ENCODE peak calls at places on chromosomes 7 and 10, in six cellular contexts. One of them, this sample, is unnamed.

GRCh38 chr7:71206183-71206582 is 74.2 kb downstream of the GALNT17 start:
- DNase-seq in IMR-90: no peak
- DNase-seq in mesendoderm: no peak
- DNase-seq in neuronal stem cell: no peak
- DNase-seq in trophoblast cell: no peak
- DNase-seq in H1: no peak
- DNase-seq in this sample: no peak

GRCh38 chr7:107056728-107057473 is 12.4 kb downstream of the PRKAR2B start:
- DNase-seq in IMR-90: no peak
- DNase-seq in mesendoderm: no peak
- DNase-seq in neuronal stem cell: no peak
- DNase-seq in trophoblast cell: no peak
- DNase-seq in H1: no peak
- DNase-seq in this sample: no peak

GRCh38 chr7:132895231-132895630 is 186.7 kb downstream of the CHCHD3 start:
- DNase-seq in IMR-90: no peak
- DNase-seq in mesendoderm: no peak
- DNase-seq in neuronal stem cell: no peak
- DNase-seq in trophoblast cell: no peak
- DNase-seq in H1: no peak
- DNase-seq in this sample: no peak

GRCh38 chr7:133807610-133808543 is 319.3 kb upstream of the LRGUK start:
- DNase-seq in IMR-90: no peak
- DNase-seq in mesendoderm: no peak
- DNase-seq in neuronal stem cell: no peak
- DNase-seq in trophoblast cell: no peak
- DNase-seq in H1: no peak
- DNase-seq in this sample: no peak

GRCh38 chr7:43771128-43771527 is 12.6 kb downstream of the BLVRA start:
- DNase-seq in IMR-90: no peak
- DNase-seq in mesendoderm: no peak
- DNase-seq in neuronal stem cell: no peak
- DNase-seq in trophoblast cell: no peak
- DNase-seq in H1: no peak
- DNase-seq in this sample: no peak

GRCh38 chr7:55063036-55063435 is 44.2 kb downstream of the EGFR start:
- DNase-seq in IMR-90: no peak
- DNase-seq in mesendoderm: no peak
- DNase-seq in neuronal stem cell: no peak
- DNase-seq in trophoblast cell: no peak
- DNase-seq in H1: no peak
- DNase-seq in this sample: no peak

GRCh38 chr7:1662101-1662500 is 8.0 kb upstream of the ELFN1 start:
- DNase-seq in IMR-90: no peak
- DNase-seq in mesendoderm: no peak
- DNase-seq in neuronal stem cell: no peak
- DNase-seq in trophoblast cell: no peak
- DNase-seq in H1: no peak
- DNase-seq in this sample: no peak

GRCh38 chr10:119245272-119245671 is 37.9 kb downstream of the GRK5 start:
- DNase-seq in IMR-90: no peak
- DNase-seq in mesendoderm: no peak
- DNase-seq in neuronal stem cell: no peak
- DNase-seq in trophoblast cell: no peak
- DNase-seq in H1: no peak
- DNase-seq in this sample: no peak

GRCh38 chr10:113103131-113103830 is 153.2 kb downstream of the TCF7L2 start:
- DNase-seq in IMR-90: peak
- DNase-seq in mesendoderm: no peak
- DNase-seq in neuronal stem cell: no peak
- DNase-seq in trophoblast cell: no peak
- DNase-seq in H1: no peak
- DNase-seq in this sample: peak

GRCh38 chr10:23344251-23344841 is at the start of gene C10orf67:
- DNase-seq in IMR-90: peak
- DNase-seq in mesendoderm: peak
- DNase-seq in neuronal stem cell: peak
- DNase-seq in trophoblast cell: peak
- DNase-seq in H1: peak
- DNase-seq in this sample: peak

GRCh38 chr10:85655394-85655793 is 711.2 kb downstream of the GRID1 start:
- DNase-seq in IMR-90: no peak
- DNase-seq in mesendoderm: no peak
- DNase-seq in neuronal stem cell: no peak
- DNase-seq in trophoblast cell: no peak
- DNase-seq in H1: no peak
- DNase-seq in this sample: no peak

GRCh38 chr10:119595134-119595714 is 1.5 kb downstream of the TIAL1 start:
- DNase-seq in IMR-90: peak
- DNase-seq in mesendoderm: peak
- DNase-seq in neuronal stem cell: peak
- DNase-seq in trophoblast cell: no peak
- DNase-seq in H1: no peak
- DNase-seq in this sample: peak

GRCh38 chr7:76358478-76359110 is at the start of gene YWHAG:
- DNase-seq in IMR-90: peak
- DNase-seq in mesendoderm: peak
- DNase-seq in neuronal stem cell: peak
- DNase-seq in trophoblast cell: peak
- DNase-seq in H1: no peak
- DNase-seq in this sample: peak

GRCh38 chr10:62056219-62056618 is 154.7 kb downstream of the ARID5B start:
- DNase-seq in IMR-90: no peak
- DNase-seq in mesendoderm: no peak
- DNase-seq in neuronal stem cell: no peak
- DNase-seq in trophoblast cell: no peak
- DNase-seq in H1: no peak
- DNase-seq in this sample: peak

GRCh38 chr10:130567436-130567835 is 431.2 kb downstream of the GLRX3 start:
- DNase-seq in IMR-90: no peak
- DNase-seq in mesendoderm: no peak
- DNase-seq in neuronal stem cell: no peak
- DNase-seq in trophoblast cell: no peak
- DNase-seq in H1: no peak
- DNase-seq in this sample: no peak

GRCh38 chr10:102517553-102517952 is 13.8 kb downstream of the SUFU start:
- DNase-seq in IMR-90: peak
- DNase-seq in mesendoderm: no peak
- DNase-seq in neuronal stem cell: no peak
- DNase-seq in trophoblast cell: no peak
- DNase-seq in H1: no peak
- DNase-seq in this sample: peak

GRCh38 chr7:39465055-39465929 is 100.9 kb upstream of the YAE1 start:
- DNase-seq in IMR-90: peak
- DNase-seq in mesendoderm: peak
- DNase-seq in neuronal stem cell: peak
- DNase-seq in trophoblast cell: peak
- DNase-seq in H1: peak
- DNase-seq in this sample: peak

GRCh38 chr10:132095403-132096113 is 29.8 kb downstream of the JAKMIP3 start:
- DNase-seq in IMR-90: no peak
- DNase-seq in mesendoderm: no peak
- DNase-seq in neuronal stem cell: no peak
- DNase-seq in trophoblast cell: no peak
- DNase-seq in H1: no peak
- DNase-seq in this sample: no peak

GRCh38 chr7:36473454-36474282 is 84.0 kb downstream of the ANLN start:
- DNase-seq in IMR-90: no peak
- DNase-seq in mesendoderm: peak
- DNase-seq in neuronal stem cell: peak
- DNase-seq in trophoblast cell: peak
- DNase-seq in H1: no peak
- DNase-seq in this sample: no peak

GRCh38 chr7:157699357-157700013 is 362.7 kb downstream of the DNAJB6 start:
- DNase-seq in IMR-90: no peak
- DNase-seq in mesendoderm: no peak
- DNase-seq in neuronal stem cell: no peak
- DNase-seq in trophoblast cell: no peak
- DNase-seq in H1: no peak
- DNase-seq in this sample: no peak

GRCh38 chr7:157568785-157569584 is 232.2 kb downstream of the DNAJB6 start:
- DNase-seq in IMR-90: no peak
- DNase-seq in mesendoderm: peak
- DNase-seq in neuronal stem cell: peak
- DNase-seq in trophoblast cell: no peak
- DNase-seq in H1: no peak
- DNase-seq in this sample: peak

GRCh38 chr10:88131561-88132139 is 268.2 kb downstream of the PTEN start:
- DNase-seq in IMR-90: no peak
- DNase-seq in mesendoderm: peak
- DNase-seq in neuronal stem cell: no peak
- DNase-seq in trophoblast cell: no peak
- DNase-seq in H1: no peak
- DNase-seq in this sample: no peak

GRCh38 chr7:25358831-25359350 is 130.6 kb upstream of the NPVF start:
- DNase-seq in IMR-90: no peak
- DNase-seq in mesendoderm: no peak
- DNase-seq in neuronal stem cell: no peak
- DNase-seq in trophoblast cell: no peak
- DNase-seq in H1: no peak
- DNase-seq in this sample: no peak
- H3K4me3 ChIP-seq in IMR-90: no peak
- H3K4me3 ChIP-seq in mesendoderm: no peak
- H3K4me3 ChIP-seq in neuronal stem cell: no peak
- H3K4me3 ChIP-seq in trophoblast cell: no peak
- H3K4me3 ChIP-seq in H1: no peak
- H3K4me3 ChIP-seq in this sample: no peak

DNA sequence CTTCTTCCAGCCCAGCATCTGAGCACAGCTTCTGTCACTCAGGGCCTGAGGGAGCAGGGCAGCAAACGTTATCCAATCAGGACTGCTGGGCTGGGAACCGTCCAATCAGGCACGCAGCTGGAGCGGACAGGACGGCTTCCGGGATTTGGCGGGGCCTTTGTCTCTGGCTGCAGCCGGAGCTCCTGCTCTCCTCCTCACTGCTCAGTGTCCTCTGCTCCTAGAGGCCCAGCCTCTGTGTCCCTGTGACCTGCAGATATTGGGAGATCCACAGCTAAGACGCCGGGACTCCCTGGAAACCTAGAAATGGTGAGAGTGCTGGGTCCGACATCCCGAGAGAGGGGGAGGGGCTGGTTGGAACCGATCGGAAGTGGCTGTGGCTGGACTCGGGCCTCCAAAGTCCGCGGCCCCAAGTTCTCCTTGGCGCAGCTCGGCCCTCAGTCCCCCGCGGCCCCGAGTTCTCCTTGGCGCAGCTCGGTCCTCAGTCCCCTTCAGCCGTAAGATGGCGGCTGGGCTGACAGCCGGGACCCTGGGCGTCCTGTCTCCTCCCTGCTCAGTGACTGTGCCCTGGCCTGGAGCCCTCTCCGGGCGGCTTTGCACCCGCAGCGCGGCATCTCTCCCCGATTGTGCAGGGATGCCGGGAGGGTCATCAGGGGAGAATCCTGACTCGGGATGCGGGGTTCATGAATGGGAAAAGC is at the start of gene ZNF107:
- DNase-seq in IMR-90: peak
- DNase-seq in mesendoderm: peak
- DNase-seq in neuronal stem cell: peak
- DNase-seq in trophoblast cell: peak
- DNase-seq in H1: peak
- DNase-seq in this sample: peak
- H3K4ac ChIP-seq in IMR-90: peak
- H3K4ac ChIP-seq in mesendoderm: no peak
- H3K4ac ChIP-seq in neuronal stem cell: no peak
- H3K4ac ChIP-seq in trophoblast cell: peak
- H3K4ac ChIP-seq in H1: no peak
- H3K4ac ChIP-seq in this sample: peak

GRCh38 chr7:78565784-78566183 is 767.2 kb downstream of the PHTF2 start:
- DNase-seq in IMR-90: no peak
- DNase-seq in mesendoderm: peak
- DNase-seq in neuronal stem cell: no peak
- DNase-seq in trophoblast cell: no peak
- DNase-seq in H1: no peak
- DNase-seq in this sample: no peak
- H3K23ac ChIP-seq in IMR-90: no peak
- H3K23ac ChIP-seq in mesendoderm: no peak
- H3K23ac ChIP-seq in neuronal stem cell: no peak
- H3K23ac ChIP-seq in trophoblast cell: no peak
- H3K23ac ChIP-seq in H1: no peak
- H3K23ac ChIP-seq in this sample: no peak

GRCh38 chr7:50353201-50353600 is 48.7 kb downstream of the IKZF1 start:
- DNase-seq in IMR-90: no peak
- DNase-seq in mesendoderm: no peak
- DNase-seq in neuronal stem cell: no peak
- DNase-seq in trophoblast cell: no peak
- DNase-seq in H1: no peak
- DNase-seq in this sample: no peak
- H3K4me3 ChIP-seq in IMR-90: no peak
- H3K4me3 ChIP-seq in mesendoderm: no peak
- H3K4me3 ChIP-seq in neuronal stem cell: no peak
- H3K4me3 ChIP-seq in trophoblast cell: no peak
- H3K4me3 ChIP-seq in H1: no peak
- H3K4me3 ChIP-seq in this sample: no peak

GRCh38 chr7:96361116-96361857 is 39.4 kb upstream of the SLC25A13 start:
- DNase-seq in IMR-90: no peak
- DNase-seq in mesendoderm: no peak
- DNase-seq in neuronal stem cell: no peak
- DNase-seq in trophoblast cell: no peak
- DNase-seq in H1: no peak
- DNase-seq in this sample: no peak
- H3K4ac ChIP-seq in IMR-90: no peak
- H3K4ac ChIP-seq in mesendoderm: no peak
- H3K4ac ChIP-seq in neuronal stem cell: no peak
- H3K4ac ChIP-seq in trophoblast cell: no peak
- H3K4ac ChIP-seq in H1: no peak
- H3K4ac ChIP-seq in this sample: no peak

DNA sequence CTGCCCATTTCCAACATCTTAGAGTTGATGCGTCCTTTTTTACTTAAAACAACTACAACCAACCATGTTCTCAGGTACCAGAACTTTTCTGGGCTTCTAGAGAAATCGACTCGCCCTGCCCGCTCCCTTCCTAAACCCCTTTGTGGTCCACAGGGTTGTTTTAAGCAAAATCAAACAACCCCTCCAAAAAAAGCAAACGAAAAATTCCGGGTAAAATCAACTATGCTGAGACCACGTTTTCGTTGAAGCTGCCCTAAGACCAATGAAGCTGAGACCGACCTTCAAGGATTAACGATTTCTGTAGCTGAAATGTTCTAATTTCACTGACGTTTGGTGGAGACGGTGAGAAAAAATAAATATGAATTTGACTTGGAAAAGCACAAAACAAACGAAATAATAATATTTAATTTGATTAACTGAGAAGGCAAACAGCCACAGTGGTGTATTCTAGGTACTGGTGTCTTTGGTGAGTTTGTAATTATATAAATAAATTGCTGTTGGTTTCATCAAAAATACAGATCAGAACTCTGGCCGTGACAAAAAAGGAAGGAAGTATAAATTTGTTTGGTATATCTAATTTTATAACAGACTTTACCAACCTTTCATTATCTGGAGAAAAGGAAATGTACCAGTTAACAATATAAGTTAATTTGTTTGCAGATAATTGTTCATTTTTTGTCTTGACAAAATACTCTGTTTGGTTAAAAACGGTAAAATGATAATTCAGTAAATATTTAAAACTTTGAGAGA is 4.7 kb upstream of the IGF2BP3 start:
- DNase-seq in IMR-90: no peak
- DNase-seq in mesendoderm: no peak
- DNase-seq in neuronal stem cell: no peak
- DNase-seq in trophoblast cell: no peak
- DNase-seq in H1: no peak
- DNase-seq in this sample: no peak
- H3K23ac ChIP-seq in IMR-90: peak
- H3K23ac ChIP-seq in mesendoderm: no peak
- H3K23ac ChIP-seq in neuronal stem cell: peak
- H3K23ac ChIP-seq in trophoblast cell: peak
- H3K23ac ChIP-seq in H1: peak
- H3K23ac ChIP-seq in this sample: no peak